ENCODE peak calls at places on chromosome 17, in seven cellular contexts. One of them, this sample, is unnamed.

GRCh38 chr17:77206125-77206523 is 65.4 kb downstream of the SEC14L1 start:
- DNase-seq in C1 segment of cervical spinal cord: peak; percentile 9
- DNase-seq in stimulated activated CD4-positive, alpha-beta T cell treated with anti-CD3 and anti-CD28 coated beads, Interleukin-12 subunit alpha, Interleukin-12 subunit beta, amount 100 ng/mL, for 4 hours: no peak
- DNase-seq in T47D: no peak
- DNase-seq in NCI-H446: no peak
- DNase-seq in activated CD4-positive, alpha-beta T cell treated with anti-CD3 and anti-CD28 coated beads for 1 hour: no peak
- DNase-seq in aorta: peak; percentile 36
- DNase-seq in this sample: no peak

GRCh38 chr17:65531508-65532431 is 29.7 kb downstream of the AXIN2 start:
- DNase-seq in T47D: no peak
- DNase-seq in aorta: peak; percentile 77
- DNase-seq in NCI-H446: no peak
- DNase-seq in C1 segment of cervical spinal cord: no peak
- DNase-seq in stimulated activated CD4-positive, alpha-beta T cell treated with anti-CD3 and anti-CD28 coated beads, Interleukin-12 subunit alpha, Interleukin-12 subunit beta, amount 100 ng/mL, for 4 hours: no peak
- DNase-seq in activated CD4-positive, alpha-beta T cell treated with anti-CD3 and anti-CD28 coated beads for 1 hour: no peak
- DNase-seq in this sample: peak; percentile 30

GRCh38 chr17:9755083-9755482 is 36.3 kb downstream of the DHRS7C start:
- DNase-seq in NCI-H446: no peak
- DNase-seq in stimulated activated CD4-positive, alpha-beta T cell treated with anti-CD3 and anti-CD28 coated beads, Interleukin-12 subunit alpha, Interleukin-12 subunit beta, amount 100 ng/mL, for 4 hours: no peak
- DNase-seq in C1 segment of cervical spinal cord: no peak
- DNase-seq in aorta: no peak
- DNase-seq in activated CD4-positive, alpha-beta T cell treated with anti-CD3 and anti-CD28 coated beads for 1 hour: no peak
- DNase-seq in T47D: no peak
- DNase-seq in this sample: no peak

GRCh38 chr17:82548681-82549303 is 29.3 kb downstream of the FOXK2 start:
- DNase-seq in stimulated activated CD4-positive, alpha-beta T cell treated with anti-CD3 and anti-CD28 coated beads, Interleukin-12 subunit alpha, Interleukin-12 subunit beta, amount 100 ng/mL, for 4 hours: no peak
- DNase-seq in NCI-H446: no peak
- DNase-seq in T47D: no peak
- DNase-seq in activated CD4-positive, alpha-beta T cell treated with anti-CD3 and anti-CD28 coated beads for 1 hour: no peak
- DNase-seq in aorta: no peak
- DNase-seq in C1 segment of cervical spinal cord: no peak
- DNase-seq in this sample: no peak

GRCh38 chr17:82052638-82053059 is 951 bp downstream of the GPS1 start:
- DNase-seq in aorta: no peak
- DNase-seq in NCI-H446: no peak
- DNase-seq in C1 segment of cervical spinal cord: no peak
- DNase-seq in stimulated activated CD4-positive, alpha-beta T cell treated with anti-CD3 and anti-CD28 coated beads, Interleukin-12 subunit alpha, Interleukin-12 subunit beta, amount 100 ng/mL, for 4 hours: no peak
- DNase-seq in T47D: no peak
- DNase-seq in activated CD4-positive, alpha-beta T cell treated with anti-CD3 and anti-CD28 coated beads for 1 hour: no peak
- DNase-seq in this sample: no peak

GRCh38 chr17:40363480-40363838 is 1.1 kb downstream of the GJD3 start:
- DNase-seq in activated CD4-positive, alpha-beta T cell treated with anti-CD3 and anti-CD28 coated beads for 1 hour: no peak
- DNase-seq in NCI-H446: no peak
- DNase-seq in stimulated activated CD4-positive, alpha-beta T cell treated with anti-CD3 and anti-CD28 coated beads, Interleukin-12 subunit alpha, Interleukin-12 subunit beta, amount 100 ng/mL, for 4 hours: peak; percentile 27
- DNase-seq in aorta: peak; percentile 82
- DNase-seq in C1 segment of cervical spinal cord: no peak
- DNase-seq in T47D: no peak
- DNase-seq in this sample: no peak

GRCh38 chr17:36149296-36149820 is 27.1 kb downstream of the TBC1D3B start:
- DNase-seq in activated CD4-positive, alpha-beta T cell treated with anti-CD3 and anti-CD28 coated beads for 1 hour: no peak
- DNase-seq in aorta: peak; percentile 87
- DNase-seq in T47D: no peak
- DNase-seq in stimulated activated CD4-positive, alpha-beta T cell treated with anti-CD3 and anti-CD28 coated beads, Interleukin-12 subunit alpha, Interleukin-12 subunit beta, amount 100 ng/mL, for 4 hours: no peak
- DNase-seq in C1 segment of cervical spinal cord: peak; percentile 45
- DNase-seq in NCI-H446: no peak
- DNase-seq in this sample: no peak

GRCh38 chr17:76593338-76593737 is 7.7 kb upstream of the ST6GALNAC2 start:
- DNase-seq in activated CD4-positive, alpha-beta T cell treated with anti-CD3 and anti-CD28 coated beads for 1 hour: no peak
- DNase-seq in T47D: no peak
- DNase-seq in C1 segment of cervical spinal cord: no peak
- DNase-seq in stimulated activated CD4-positive, alpha-beta T cell treated with anti-CD3 and anti-CD28 coated beads, Interleukin-12 subunit alpha, Interleukin-12 subunit beta, amount 100 ng/mL, for 4 hours: no peak
- DNase-seq in NCI-H446: no peak
- DNase-seq in aorta: no peak
- DNase-seq in this sample: no peak

GRCh38 chr17:78615631-78616030 is 38.4 kb upstream of the DNAH17 start:
- DNase-seq in T47D: no peak
- DNase-seq in stimulated activated CD4-positive, alpha-beta T cell treated with anti-CD3 and anti-CD28 coated beads, Interleukin-12 subunit alpha, Interleukin-12 subunit beta, amount 100 ng/mL, for 4 hours: no peak
- DNase-seq in C1 segment of cervical spinal cord: no peak
- DNase-seq in aorta: peak; percentile 27
- DNase-seq in NCI-H446: no peak
- DNase-seq in activated CD4-positive, alpha-beta T cell treated with anti-CD3 and anti-CD28 coated beads for 1 hour: no peak
- DNase-seq in this sample: no peak

GRCh38 chr17:66781135-66781534 is 53.8 kb upstream of the CACNG5 start:
- DNase-seq in NCI-H446: no peak
- DNase-seq in T47D: no peak
- DNase-seq in stimulated activated CD4-positive, alpha-beta T cell treated with anti-CD3 and anti-CD28 coated beads, Interleukin-12 subunit alpha, Interleukin-12 subunit beta, amount 100 ng/mL, for 4 hours: no peak
- DNase-seq in aorta: no peak
- DNase-seq in C1 segment of cervical spinal cord: no peak
- DNase-seq in activated CD4-positive, alpha-beta T cell treated with anti-CD3 and anti-CD28 coated beads for 1 hour: no peak
- DNase-seq in this sample: no peak

GRCh38 chr17:51052235-51052634 is 68.4 kb downstream of the SPAG9 start:
- DNase-seq in activated CD4-positive, alpha-beta T cell treated with anti-CD3 and anti-CD28 coated beads for 1 hour: no peak
- DNase-seq in T47D: no peak
- DNase-seq in aorta: no peak
- DNase-seq in stimulated activated CD4-positive, alpha-beta T cell treated with anti-CD3 and anti-CD28 coated beads, Interleukin-12 subunit alpha, Interleukin-12 subunit beta, amount 100 ng/mL, for 4 hours: no peak
- DNase-seq in C1 segment of cervical spinal cord: no peak
- DNase-seq in NCI-H446: no peak
- DNase-seq in this sample: no peak

GRCh38 chr17:14522795-14523387 is 222.0 kb downstream of the HS3ST3B1 start:
- DNase-seq in activated CD4-positive, alpha-beta T cell treated with anti-CD3 and anti-CD28 coated beads for 1 hour: no peak
- DNase-seq in C1 segment of cervical spinal cord: no peak
- DNase-seq in stimulated activated CD4-positive, alpha-beta T cell treated with anti-CD3 and anti-CD28 coated beads, Interleukin-12 subunit alpha, Interleukin-12 subunit beta, amount 100 ng/mL, for 4 hours: no peak
- DNase-seq in T47D: no peak
- DNase-seq in NCI-H446: no peak
- DNase-seq in aorta: no peak
- DNase-seq in this sample: no peak

GRCh38 chr17:76370261-76370993 is 14.0 kb upstream of the SPHK1 start:
- DNase-seq in aorta: peak; percentile 97
- DNase-seq in activated CD4-positive, alpha-beta T cell treated with anti-CD3 and anti-CD28 coated beads for 1 hour: no peak
- DNase-seq in C1 segment of cervical spinal cord: no peak
- DNase-seq in stimulated activated CD4-positive, alpha-beta T cell treated with anti-CD3 and anti-CD28 coated beads, Interleukin-12 subunit alpha, Interleukin-12 subunit beta, amount 100 ng/mL, for 4 hours: no peak
- DNase-seq in NCI-H446: no peak
- DNase-seq in T47D: no peak
- DNase-seq in this sample: peak; percentile 29

GRCh38 chr17:61458491-61459433 is 6.5 kb downstream of the TBX4 start:
- DNase-seq in T47D: no peak
- DNase-seq in aorta: no peak
- DNase-seq in C1 segment of cervical spinal cord: no peak
- DNase-seq in stimulated activated CD4-positive, alpha-beta T cell treated with anti-CD3 and anti-CD28 coated beads, Interleukin-12 subunit alpha, Interleukin-12 subunit beta, amount 100 ng/mL, for 4 hours: no peak
- DNase-seq in NCI-H446: no peak
- DNase-seq in activated CD4-positive, alpha-beta T cell treated with anti-CD3 and anti-CD28 coated beads for 1 hour: no peak
- DNase-seq in this sample: no peak

GRCh38 chr17:40510328-40510648 is 8.9 kb upstream of the TNS4 start:
- DNase-seq in aorta: peak; percentile 75
- DNase-seq in T47D: no peak
- DNase-seq in NCI-H446: peak; percentile 17
- DNase-seq in C1 segment of cervical spinal cord: peak; percentile 84
- DNase-seq in activated CD4-positive, alpha-beta T cell treated with anti-CD3 and anti-CD28 coated beads for 1 hour: no peak
- DNase-seq in stimulated activated CD4-positive, alpha-beta T cell treated with anti-CD3 and anti-CD28 coated beads, Interleukin-12 subunit alpha, Interleukin-12 subunit beta, amount 100 ng/mL, for 4 hours: no peak
- DNase-seq in this sample: no peak

GRCh38 chr17:60106377-60107059 is 27.8 kb upstream of the HEATR6 start:
- DNase-seq in stimulated activated CD4-positive, alpha-beta T cell treated with anti-CD3 and anti-CD28 coated beads, Interleukin-12 subunit alpha, Interleukin-12 subunit beta, amount 100 ng/mL, for 4 hours: no peak
- DNase-seq in aorta: no peak
- DNase-seq in activated CD4-positive, alpha-beta T cell treated with anti-CD3 and anti-CD28 coated beads for 1 hour: no peak
- DNase-seq in T47D: no peak
- DNase-seq in NCI-H446: no peak
- DNase-seq in C1 segment of cervical spinal cord: no peak
- DNase-seq in this sample: peak; percentile 2

GRCh38 chr17:38701504-38702165 is 3.4 kb upstream of the MLLT6 start:
- DNase-seq in C1 segment of cervical spinal cord: no peak
- DNase-seq in T47D: no peak
- DNase-seq in stimulated activated CD4-positive, alpha-beta T cell treated with anti-CD3 and anti-CD28 coated beads, Interleukin-12 subunit alpha, Interleukin-12 subunit beta, amount 100 ng/mL, for 4 hours: peak; percentile 69
- DNase-seq in activated CD4-positive, alpha-beta T cell treated with anti-CD3 and anti-CD28 coated beads for 1 hour: peak; percentile 61
- DNase-seq in aorta: no peak
- DNase-seq in NCI-H446: no peak
- DNase-seq in this sample: no peak

GRCh38 chr17:82603981-82604448 is 44.2 kb downstream of the WDR45B start:
- DNase-seq in T47D: no peak
- DNase-seq in NCI-H446: no peak
- DNase-seq in stimulated activated CD4-positive, alpha-beta T cell treated with anti-CD3 and anti-CD28 coated beads, Interleukin-12 subunit alpha, Interleukin-12 subunit beta, amount 100 ng/mL, for 4 hours: no peak
- DNase-seq in activated CD4-positive, alpha-beta T cell treated with anti-CD3 and anti-CD28 coated beads for 1 hour: no peak
- DNase-seq in aorta: no peak
- DNase-seq in C1 segment of cervical spinal cord: no peak
- DNase-seq in this sample: no peak

GRCh38 chr17:27083408-27084185 is 210.3 kb upstream of the WSB1 start:
- DNase-seq in T47D: no peak
- DNase-seq in C1 segment of cervical spinal cord: no peak
- DNase-seq in aorta: no peak
- DNase-seq in activated CD4-positive, alpha-beta T cell treated with anti-CD3 and anti-CD28 coated beads for 1 hour: no peak
- DNase-seq in NCI-H446: no peak
- DNase-seq in stimulated activated CD4-positive, alpha-beta T cell treated with anti-CD3 and anti-CD28 coated beads, Interleukin-12 subunit alpha, Interleukin-12 subunit beta, amount 100 ng/mL, for 4 hours: no peak
- DNase-seq in this sample: no peak

GRCh38 chr17:41684050-41684449 is 4.6 kb upstream of the EIF1 start:
- DNase-seq in stimulated activated CD4-positive, alpha-beta T cell treated with anti-CD3 and anti-CD28 coated beads, Interleukin-12 subunit alpha, Interleukin-12 subunit beta, amount 100 ng/mL, for 4 hours: no peak
- DNase-seq in activated CD4-positive, alpha-beta T cell treated with anti-CD3 and anti-CD28 coated beads for 1 hour: no peak
- DNase-seq in NCI-H446: no peak
- DNase-seq in C1 segment of cervical spinal cord: no peak
- DNase-seq in T47D: no peak
- DNase-seq in aorta: no peak
- DNase-seq in this sample: no peak

GRCh38 chr17:80023261-80024205 is 12.1 kb downstream of the TBC1D16 start:
- DNase-seq in aorta: peak; percentile 79
- DNase-seq in T47D: no peak
- DNase-seq in activated CD4-positive, alpha-beta T cell treated with anti-CD3 and anti-CD28 coated beads for 1 hour: no peak
- DNase-seq in C1 segment of cervical spinal cord: peak; percentile 74
- DNase-seq in NCI-H446: peak; percentile 31
- DNase-seq in stimulated activated CD4-positive, alpha-beta T cell treated with anti-CD3 and anti-CD28 coated beads, Interleukin-12 subunit alpha, Interleukin-12 subunit beta, amount 100 ng/mL, for 4 hours: no peak
- DNase-seq in this sample: no peak

GRCh38 chr17:7280519-7281073 is 922 bp upstream of the SLC2A4 start:
- DNase-seq in C1 segment of cervical spinal cord: peak; percentile 56
- DNase-seq in stimulated activated CD4-positive, alpha-beta T cell treated with anti-CD3 and anti-CD28 coated beads, Interleukin-12 subunit alpha, Interleukin-12 subunit beta, amount 100 ng/mL, for 4 hours: peak; percentile 82
- DNase-seq in aorta: peak; percentile 95
- DNase-seq in T47D: peak; percentile 71
- DNase-seq in NCI-H446: peak; percentile 70
- DNase-seq in activated CD4-positive, alpha-beta T cell treated with anti-CD3 and anti-CD28 coated beads for 1 hour: peak; percentile 82
- DNase-seq in this sample: peak; percentile 74

GRCh38 chr17:7441202-7441705 is 1.9 kb downstream of the FGF11 start:
- DNase-seq in aorta: no peak
- DNase-seq in activated CD4-positive, alpha-beta T cell treated with anti-CD3 and anti-CD28 coated beads for 1 hour: no peak
- DNase-seq in T47D: no peak
- DNase-seq in stimulated activated CD4-positive, alpha-beta T cell treated with anti-CD3 and anti-CD28 coated beads, Interleukin-12 subunit alpha, Interleukin-12 subunit beta, amount 100 ng/mL, for 4 hours: no peak
- DNase-seq in NCI-H446: no peak
- DNase-seq in C1 segment of cervical spinal cord: no peak
- DNase-seq in this sample: no peak

GRCh38 chr17:81184596-81184995 is 18.6 kb upstream of the AATK start:
- DNase-seq in NCI-H446: no peak
- DNase-seq in stimulated activated CD4-positive, alpha-beta T cell treated with anti-CD3 and anti-CD28 coated beads, Interleukin-12 subunit alpha, Interleukin-12 subunit beta, amount 100 ng/mL, for 4 hours: no peak
- DNase-seq in T47D: no peak
- DNase-seq in aorta: no peak
- DNase-seq in activated CD4-positive, alpha-beta T cell treated with anti-CD3 and anti-CD28 coated beads for 1 hour: no peak
- DNase-seq in C1 segment of cervical spinal cord: no peak
- DNase-seq in this sample: no peak

GRCh38 chr17:72556944-72557826 is 436.4 kb downstream of the SOX9 start:
- DNase-seq in activated CD4-positive, alpha-beta T cell treated with anti-CD3 and anti-CD28 coated beads for 1 hour: peak; percentile 27
- DNase-seq in NCI-H446: peak; percentile 54
- DNase-seq in aorta: peak; percentile 82
- DNase-seq in C1 segment of cervical spinal cord: peak; percentile 4
- DNase-seq in T47D: peak; percentile 89
- DNase-seq in stimulated activated CD4-positive, alpha-beta T cell treated with anti-CD3 and anti-CD28 coated beads, Interleukin-12 subunit alpha, Interleukin-12 subunit beta, amount 100 ng/mL, for 4 hours: peak; percentile 45
- DNase-seq in this sample: peak; percentile 65

GRCh38 chr17:81176656-81177055 is 10.6 kb upstream of the AATK start:
- DNase-seq in activated CD4-positive, alpha-beta T cell treated with anti-CD3 and anti-CD28 coated beads for 1 hour: no peak
- DNase-seq in T47D: no peak
- DNase-seq in aorta: no peak
- DNase-seq in NCI-H446: no peak
- DNase-seq in stimulated activated CD4-positive, alpha-beta T cell treated with anti-CD3 and anti-CD28 coated beads, Interleukin-12 subunit alpha, Interleukin-12 subunit beta, amount 100 ng/mL, for 4 hours: no peak
- DNase-seq in C1 segment of cervical spinal cord: no peak
- DNase-seq in this sample: no peak

GRCh38 chr17:50686494-50687199 is 21.1 kb downstream of the ANKRD40 start:
- DNase-seq in aorta: peak; percentile 89
- DNase-seq in activated CD4-positive, alpha-beta T cell treated with anti-CD3 and anti-CD28 coated beads for 1 hour: no peak
- DNase-seq in C1 segment of cervical spinal cord: no peak
- DNase-seq in stimulated activated CD4-positive, alpha-beta T cell treated with anti-CD3 and anti-CD28 coated beads, Interleukin-12 subunit alpha, Interleukin-12 subunit beta, amount 100 ng/mL, for 4 hours: no peak
- DNase-seq in T47D: no peak
- DNase-seq in NCI-H446: peak; percentile 31
- DNase-seq in this sample: peak; percentile 68

GRCh38 chr17:39596543-39597267 is 11.0 kb downstream of the NEUROD2 start:
- DNase-seq in activated CD4-positive, alpha-beta T cell treated with anti-CD3 and anti-CD28 coated beads for 1 hour: no peak
- DNase-seq in stimulated activated CD4-positive, alpha-beta T cell treated with anti-CD3 and anti-CD28 coated beads, Interleukin-12 subunit alpha, Interleukin-12 subunit beta, amount 100 ng/mL, for 4 hours: no peak
- DNase-seq in C1 segment of cervical spinal cord: peak; percentile 42
- DNase-seq in T47D: no peak
- DNase-seq in NCI-H446: no peak
- DNase-seq in aorta: no peak
- DNase-seq in this sample: no peak

GRCh38 chr17:7383742-7384488 is 3.0 kb downstream of the TNK1 start:
- DNase-seq in C1 segment of cervical spinal cord: peak; percentile 62
- DNase-seq in stimulated activated CD4-positive, alpha-beta T cell treated with anti-CD3 and anti-CD28 coated beads, Interleukin-12 subunit alpha, Interleukin-12 subunit beta, amount 100 ng/mL, for 4 hours: peak; percentile 77
- DNase-seq in NCI-H446: no peak
- DNase-seq in activated CD4-positive, alpha-beta T cell treated with anti-CD3 and anti-CD28 coated beads for 1 hour: peak; percentile 69
- DNase-seq in T47D: no peak
- DNase-seq in aorta: no peak
- DNase-seq in this sample: no peak

GRCh38 chr17:41549596-41550039 is 21.5 kb upstream of the KRT19 start:
- DNase-seq in aorta: peak; percentile 48
- DNase-seq in NCI-H446: no peak
- DNase-seq in C1 segment of cervical spinal cord: no peak
- DNase-seq in activated CD4-positive, alpha-beta T cell treated with anti-CD3 and anti-CD28 coated beads for 1 hour: no peak
- DNase-seq in T47D: no peak
- DNase-seq in stimulated activated CD4-positive, alpha-beta T cell treated with anti-CD3 and anti-CD28 coated beads, Interleukin-12 subunit alpha, Interleukin-12 subunit beta, amount 100 ng/mL, for 4 hours: no peak
- DNase-seq in this sample: no peak

GRCh38 chr17:65278050-65278819 is 141.1 kb downstream of the RGS9 start:
- DNase-seq in aorta: no peak
- DNase-seq in NCI-H446: no peak
- DNase-seq in C1 segment of cervical spinal cord: no peak
- DNase-seq in stimulated activated CD4-positive, alpha-beta T cell treated with anti-CD3 and anti-CD28 coated beads, Interleukin-12 subunit alpha, Interleukin-12 subunit beta, amount 100 ng/mL, for 4 hours: peak; percentile 19
- DNase-seq in activated CD4-positive, alpha-beta T cell treated with anti-CD3 and anti-CD28 coated beads for 1 hour: no peak
- DNase-seq in T47D: peak; percentile 55
- DNase-seq in this sample: peak; percentile 44

This sample was measured in prostate gland.